ENCODE peak calls at places on chromosome 15, in seven cellular contexts. One of them, this sample, is unnamed.

GRCh38 chr15:75985966-75986365 is 26.3 kb downstream of the NRG4 start:
- DNase-seq in choroid plexus epithelial cell: peak
- DNase-seq in CD4-positive, alpha-beta T cell: no peak
- DNase-seq in Panc1: no peak
- DNase-seq in B cell: no peak
- DNase-seq in body of pancreas: no peak
- DNase-seq in astrocyte of the spinal cord: no peak
- DNase-seq in this sample: no peak

GRCh38 chr15:68316061-68316804 is 38.7 kb downstream of the FEM1B start:
- DNase-seq in choroid plexus epithelial cell: peak
- DNase-seq in CD4-positive, alpha-beta T cell: no peak
- DNase-seq in Panc1: no peak
- DNase-seq in B cell: no peak
- DNase-seq in body of pancreas: peak
- DNase-seq in astrocyte of the spinal cord: peak
- DNase-seq in this sample: peak

GRCh38 chr15:67805008-67805681 is 20.2 kb upstream of the SKOR1 start:
- DNase-seq in choroid plexus epithelial cell: no peak
- DNase-seq in CD4-positive, alpha-beta T cell: no peak
- DNase-seq in Panc1: no peak
- DNase-seq in B cell: no peak
- DNase-seq in body of pancreas: no peak
- DNase-seq in astrocyte of the spinal cord: no peak
- DNase-seq in this sample: no peak

GRCh38 chr15:81948751-81949150 is 97.1 kb downstream of the MEX3B start:
- DNase-seq in choroid plexus epithelial cell: no peak
- DNase-seq in CD4-positive, alpha-beta T cell: no peak
- DNase-seq in Panc1: no peak
- DNase-seq in B cell: no peak
- DNase-seq in body of pancreas: no peak
- DNase-seq in astrocyte of the spinal cord: no peak
- DNase-seq in this sample: no peak

GRCh38 chr15:45320581-45320980 is 57.8 kb downstream of the GATM start:
- DNase-seq in choroid plexus epithelial cell: no peak
- DNase-seq in CD4-positive, alpha-beta T cell: no peak
- DNase-seq in Panc1: no peak
- DNase-seq in B cell: no peak
- DNase-seq in body of pancreas: no peak
- DNase-seq in astrocyte of the spinal cord: no peak
- DNase-seq in this sample: peak

GRCh38 chr15:64807051-64807749 is 18.2 kb downstream of the PIF1 start:
- DNase-seq in choroid plexus epithelial cell: no peak
- DNase-seq in CD4-positive, alpha-beta T cell: no peak
- DNase-seq in Panc1: no peak
- DNase-seq in B cell: no peak
- DNase-seq in body of pancreas: no peak
- DNase-seq in astrocyte of the spinal cord: no peak
- DNase-seq in this sample: no peak

GRCh38 chr15:98958918-98959639 is 48.5 kb downstream of the PGPEP1L start:
- DNase-seq in choroid plexus epithelial cell: no peak
- DNase-seq in CD4-positive, alpha-beta T cell: no peak
- DNase-seq in Panc1: no peak
- DNase-seq in B cell: no peak
- DNase-seq in body of pancreas: no peak
- DNase-seq in astrocyte of the spinal cord: no peak
- DNase-seq in this sample: no peak

GRCh38 chr15:77604973-77605372 is 27.7 kb downstream of the LINGO1 start:
- DNase-seq in choroid plexus epithelial cell: no peak
- DNase-seq in CD4-positive, alpha-beta T cell: no peak
- DNase-seq in Panc1: no peak
- DNase-seq in B cell: no peak
- DNase-seq in body of pancreas: no peak
- DNase-seq in astrocyte of the spinal cord: no peak
- DNase-seq in this sample: no peak

GRCh38 chr15:48647963-48648362 is 2.5 kb upstream of the FBN1 start:
- DNase-seq in choroid plexus epithelial cell: peak
- DNase-seq in CD4-positive, alpha-beta T cell: no peak
- DNase-seq in Panc1: no peak
- DNase-seq in B cell: no peak
- DNase-seq in body of pancreas: no peak
- DNase-seq in astrocyte of the spinal cord: peak
- DNase-seq in this sample: no peak
- TF ChIP-seq CTCF in choroid plexus epithelial cell: peak
- TF ChIP-seq CTCF in CD4-positive, alpha-beta T cell: no peak
- TF ChIP-seq CTCF in Panc1: peak
- TF ChIP-seq CTCF in B cell: no peak
- TF ChIP-seq CTCF in body of pancreas: no peak
- TF ChIP-seq CTCF in astrocyte of the spinal cord: peak
- TF ChIP-seq CTCF in this sample: no peak

GRCh38 chr15:58117619-58118018 is 20.6 kb upstream of the AQP9 start:
- DNase-seq in choroid plexus epithelial cell: no peak
- DNase-seq in CD4-positive, alpha-beta T cell: no peak
- DNase-seq in Panc1: no peak
- DNase-seq in B cell: no peak
- DNase-seq in body of pancreas: no peak
- DNase-seq in astrocyte of the spinal cord: no peak
- DNase-seq in this sample: no peak

GRCh38 chr15:58118272-58118671 is 19.9 kb upstream of the AQP9 start:
- DNase-seq in choroid plexus epithelial cell: no peak
- DNase-seq in CD4-positive, alpha-beta T cell: no peak
- DNase-seq in Panc1: no peak
- DNase-seq in B cell: no peak
- DNase-seq in body of pancreas: no peak
- DNase-seq in astrocyte of the spinal cord: no peak
- DNase-seq in this sample: no peak

GRCh38 chr15:58114812-58115211 is 23.4 kb upstream of the AQP9 start:
- DNase-seq in choroid plexus epithelial cell: no peak
- DNase-seq in CD4-positive, alpha-beta T cell: no peak
- DNase-seq in Panc1: no peak
- DNase-seq in B cell: no peak
- DNase-seq in body of pancreas: no peak
- DNase-seq in astrocyte of the spinal cord: no peak
- DNase-seq in this sample: no peak

GRCh38 chr15:58114388-58114787 is 23.8 kb upstream of the AQP9 start:
- DNase-seq in choroid plexus epithelial cell: no peak
- DNase-seq in CD4-positive, alpha-beta T cell: no peak
- DNase-seq in Panc1: no peak
- DNase-seq in B cell: no peak
- DNase-seq in body of pancreas: no peak
- DNase-seq in astrocyte of the spinal cord: no peak
- DNase-seq in this sample: no peak

DNA sequence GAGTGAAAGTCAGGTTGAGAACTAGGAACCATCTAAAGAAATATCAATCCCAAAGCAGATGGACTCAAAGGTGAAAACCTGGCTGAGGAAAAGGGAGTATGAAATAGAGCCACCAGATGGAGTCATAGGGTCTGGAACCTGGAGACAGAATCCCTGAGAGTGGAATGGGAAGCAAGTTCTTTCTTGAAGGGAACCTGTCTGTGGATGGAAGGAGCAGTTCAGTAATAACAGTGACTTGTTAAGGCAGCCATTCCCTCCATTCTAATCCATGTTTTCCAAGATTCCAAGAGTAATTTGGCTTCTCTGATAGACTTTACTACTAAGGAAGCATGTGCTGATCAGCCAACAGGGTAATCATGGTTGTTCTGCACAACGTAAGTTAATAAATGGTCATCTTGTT is 22.5 kb upstream of the AQP9 start:
- DNase-seq in choroid plexus epithelial cell: peak
- DNase-seq in CD4-positive, alpha-beta T cell: no peak
- DNase-seq in Panc1: no peak
- DNase-seq in B cell: no peak
- DNase-seq in body of pancreas: no peak
- DNase-seq in astrocyte of the spinal cord: peak
- DNase-seq in this sample: no peak
- TF ChIP-seq CTCF in choroid plexus epithelial cell: peak
- TF ChIP-seq CTCF in CD4-positive, alpha-beta T cell: no peak
- TF ChIP-seq CTCF in Panc1: peak
- TF ChIP-seq CTCF in B cell: no peak
- TF ChIP-seq CTCF in body of pancreas: no peak
- TF ChIP-seq CTCF in astrocyte of the spinal cord: peak
- TF ChIP-seq CTCF in this sample: peak

GRCh38 chr15:70608156-70608555 is 155.2 kb downstream of the UACA start:
- DNase-seq in choroid plexus epithelial cell: peak
- DNase-seq in CD4-positive, alpha-beta T cell: no peak
- DNase-seq in Panc1: no peak
- DNase-seq in B cell: no peak
- DNase-seq in body of pancreas: no peak
- DNase-seq in astrocyte of the spinal cord: peak
- DNase-seq in this sample: no peak

GRCh38 chr15:70602281-70602680 is 161.1 kb downstream of the UACA start:
- DNase-seq in choroid plexus epithelial cell: no peak
- DNase-seq in CD4-positive, alpha-beta T cell: no peak
- DNase-seq in Panc1: no peak
- DNase-seq in B cell: no peak
- DNase-seq in body of pancreas: no peak
- DNase-seq in astrocyte of the spinal cord: no peak
- DNase-seq in this sample: no peak

GRCh38 chr15:70602834-70603560 is 160.4 kb downstream of the UACA start:
- DNase-seq in choroid plexus epithelial cell: no peak
- DNase-seq in CD4-positive, alpha-beta T cell: no peak
- DNase-seq in Panc1: no peak
- DNase-seq in B cell: no peak
- DNase-seq in body of pancreas: no peak
- DNase-seq in astrocyte of the spinal cord: no peak
- DNase-seq in this sample: no peak

GRCh38 chr15:70605606-70606410 is 157.6 kb downstream of the UACA start:
- DNase-seq in choroid plexus epithelial cell: peak
- DNase-seq in CD4-positive, alpha-beta T cell: no peak
- DNase-seq in Panc1: no peak
- DNase-seq in B cell: no peak
- DNase-seq in body of pancreas: peak
- DNase-seq in astrocyte of the spinal cord: peak
- DNase-seq in this sample: no peak

GRCh38 chr15:70604671-70605070 is 158.7 kb downstream of the UACA start:
- DNase-seq in choroid plexus epithelial cell: peak
- DNase-seq in CD4-positive, alpha-beta T cell: no peak
- DNase-seq in Panc1: no peak
- DNase-seq in B cell: no peak
- DNase-seq in body of pancreas: no peak
- DNase-seq in astrocyte of the spinal cord: peak
- DNase-seq in this sample: no peak
- TF ChIP-seq CTCF in choroid plexus epithelial cell: peak
- TF ChIP-seq CTCF in CD4-positive, alpha-beta T cell: no peak
- TF ChIP-seq CTCF in Panc1: no peak
- TF ChIP-seq CTCF in B cell: no peak
- TF ChIP-seq CTCF in body of pancreas: no peak
- TF ChIP-seq CTCF in astrocyte of the spinal cord: peak
- TF ChIP-seq CTCF in this sample: no peak

GRCh38 chr15:34796847-34797246 is 1.5 kb upstream of the ACTC1 start:
- DNase-seq in choroid plexus epithelial cell: peak
- DNase-seq in CD4-positive, alpha-beta T cell: no peak
- DNase-seq in Panc1: no peak
- DNase-seq in B cell: no peak
- DNase-seq in body of pancreas: no peak
- DNase-seq in astrocyte of the spinal cord: no peak
- DNase-seq in this sample: no peak
- TF ChIP-seq CTCF in choroid plexus epithelial cell: no peak
- TF ChIP-seq CTCF in CD4-positive, alpha-beta T cell: no peak
- TF ChIP-seq CTCF in Panc1: no peak
- TF ChIP-seq CTCF in B cell: no peak
- TF ChIP-seq CTCF in body of pancreas: no peak
- TF ChIP-seq CTCF in astrocyte of the spinal cord: no peak
- TF ChIP-seq CTCF in this sample: no peak

DNA sequence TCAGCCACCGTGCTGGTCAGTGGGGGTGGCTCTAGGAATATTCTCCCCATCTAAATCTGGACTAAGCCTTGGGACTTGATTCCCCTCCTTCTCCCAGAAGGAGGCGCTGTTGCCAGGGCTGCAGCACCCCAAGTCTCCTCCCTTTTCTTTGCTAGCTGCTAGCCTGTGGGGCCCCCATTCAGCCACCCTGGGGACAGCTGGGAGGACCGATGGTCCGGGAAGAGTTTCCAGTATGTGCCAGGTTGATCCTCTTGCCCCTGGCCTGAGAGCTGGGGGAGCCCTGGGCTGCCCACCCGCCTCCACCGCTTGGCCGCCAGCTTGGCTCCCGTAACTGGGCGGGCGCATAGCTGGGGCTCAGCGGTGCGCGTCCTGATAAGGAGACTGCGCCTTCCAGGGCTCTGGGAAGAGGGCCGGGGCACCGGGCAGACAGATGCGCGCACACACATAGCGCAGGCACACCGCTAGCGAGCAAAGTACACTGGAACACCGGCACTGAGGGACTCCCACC is 4.2 kb downstream of the SMAD6 start:
- DNase-seq in choroid plexus epithelial cell: peak
- DNase-seq in CD4-positive, alpha-beta T cell: no peak
- DNase-seq in Panc1: no peak
- DNase-seq in B cell: no peak
- DNase-seq in body of pancreas: peak
- DNase-seq in astrocyte of the spinal cord: no peak
- DNase-seq in this sample: no peak
- TF ChIP-seq CTCF in choroid plexus epithelial cell: peak
- TF ChIP-seq CTCF in CD4-positive, alpha-beta T cell: no peak
- TF ChIP-seq CTCF in Panc1: peak
- TF ChIP-seq CTCF in B cell: no peak
- TF ChIP-seq CTCF in body of pancreas: peak
- TF ChIP-seq CTCF in astrocyte of the spinal cord: peak
- TF ChIP-seq CTCF in this sample: peak

GRCh38 chr15:86555939-86556725 is 476.5 kb downstream of the AGBL1 start:
- DNase-seq in choroid plexus epithelial cell: no peak
- DNase-seq in CD4-positive, alpha-beta T cell: no peak
- DNase-seq in Panc1: peak
- DNase-seq in B cell: no peak
- DNase-seq in body of pancreas: no peak
- DNase-seq in astrocyte of the spinal cord: peak
- DNase-seq in this sample: no peak
- TF ChIP-seq CTCF in choroid plexus epithelial cell: no peak
- TF ChIP-seq CTCF in CD4-positive, alpha-beta T cell: no peak
- TF ChIP-seq CTCF in Panc1: no peak
- TF ChIP-seq CTCF in B cell: no peak
- TF ChIP-seq CTCF in body of pancreas: no peak
- TF ChIP-seq CTCF in astrocyte of the spinal cord: no peak
- TF ChIP-seq CTCF in this sample: no peak

GRCh38 chr15:79130535-79131130 is 40.1 kb upstream of the RASGRF1 start:
- DNase-seq in choroid plexus epithelial cell: no peak
- DNase-seq in CD4-positive, alpha-beta T cell: no peak
- DNase-seq in Panc1: no peak
- DNase-seq in B cell: no peak
- DNase-seq in body of pancreas: no peak
- DNase-seq in astrocyte of the spinal cord: no peak
- DNase-seq in this sample: no peak
- TF ChIP-seq CTCF in choroid plexus epithelial cell: peak
- TF ChIP-seq CTCF in CD4-positive, alpha-beta T cell: no peak
- TF ChIP-seq CTCF in Panc1: peak
- TF ChIP-seq CTCF in B cell: no peak
- TF ChIP-seq CTCF in body of pancreas: no peak
- TF ChIP-seq CTCF in astrocyte of the spinal cord: no peak
- TF ChIP-seq CTCF in this sample: no peak